ENCODE peak calls at places on chromosomes 7 and 10, in four cellular contexts. I is breast epithelium, H is adrenal gland, T is coronary artery. F is an unnamed sample.

GRCh38 chr10:126171555-126171954 is 216.7 kb downstream of the ADAM12 start:
- DNase-seq in I (no peak), H (no peak), T (no peak), F (no peak)

GRCh38 chr10:85604136-85604725 is 762.4 kb downstream of the GRID1 start:
- DNase-seq in I (no peak), H (no peak), T (peak), F (no peak)

GRCh38 chr7:122983261-122983660 is 12.2 kb downstream of the TAS2R16 start:
- DNase-seq in I (no peak), H (no peak), T (no peak), F (no peak)

GRCh38 chr10:93357680-93358079 is 124.5 kb downstream of the MYOF start:
- DNase-seq in I (no peak), H (no peak), T (no peak), F (no peak)

GRCh38 chr7:122885583-122886356 is 490 bp downstream of the CADPS2 start:
- DNase-seq in I (no peak), H (peak), T (peak), F (peak)

GRCh38 chr7:131604841-131605279 is 48.4 kb upstream of the PODXL start:
- DNase-seq in I (no peak), H (no peak), T (no peak), F (no peak)

GRCh38 chr10:104796817-104797216 is 155.7 kb downstream of the SORCS3 start:
- DNase-seq in I (no peak), H (no peak), T (no peak), F (no peak)

GRCh38 chr10:114142018-114142417 is 32.0 kb downstream of the CCDC186 start:
- DNase-seq in I (no peak), H (no peak), T (no peak), F (no peak)

GRCh38 chr7:30003098-30003497 is 13.5 kb upstream of the SCRN1 start:
- DNase-seq in I (no peak), H (no peak), T (no peak), F (no peak)

GRCh38 chr10:44863344-44864041 is 47.6 kb upstream of the TMEM72 start:
- DNase-seq in I (no peak), H (no peak), T (no peak), F (no peak)

GRCh38 chr7:156493942-156494341 is 146.6 kb upstream of the RNF32 start:
- DNase-seq in I (no peak), H (no peak), T (no peak), F (no peak)

GRCh38 chr10:109963439-109963838 is 40.1 kb upstream of the XPNPEP1 start:
- DNase-seq in I (no peak), H (no peak), T (no peak), F (no peak)

GRCh38 chr7:90596745-90597526 is 815 bp downstream of the CDK14 start:
- DNase-seq in I (no peak), H (no peak), T (no peak), F (no peak)

GRCh38 chr10:14219411-14219810 is 111.3 kb downstream of the FRMD4A start:
- DNase-seq in I (no peak), H (no peak), T (no peak), F (no peak)

GRCh38 chr7:17298840-17299476 is 506 bp downstream of the AHR start:
- DNase-seq in I (peak), H (peak), T (peak), F (peak)

GRCh38 chr10:51993475-51993874 is 294.1 kb upstream of the CSTF2T start:
- DNase-seq in I (no peak), H (no peak), T (no peak), F (no peak)

GRCh38 chr10:4686644-4686996 is 139.4 kb upstream of the AKR1E2 start:
- DNase-seq in I (no peak), H (no peak), T (no peak), F (no peak)

DNA sequence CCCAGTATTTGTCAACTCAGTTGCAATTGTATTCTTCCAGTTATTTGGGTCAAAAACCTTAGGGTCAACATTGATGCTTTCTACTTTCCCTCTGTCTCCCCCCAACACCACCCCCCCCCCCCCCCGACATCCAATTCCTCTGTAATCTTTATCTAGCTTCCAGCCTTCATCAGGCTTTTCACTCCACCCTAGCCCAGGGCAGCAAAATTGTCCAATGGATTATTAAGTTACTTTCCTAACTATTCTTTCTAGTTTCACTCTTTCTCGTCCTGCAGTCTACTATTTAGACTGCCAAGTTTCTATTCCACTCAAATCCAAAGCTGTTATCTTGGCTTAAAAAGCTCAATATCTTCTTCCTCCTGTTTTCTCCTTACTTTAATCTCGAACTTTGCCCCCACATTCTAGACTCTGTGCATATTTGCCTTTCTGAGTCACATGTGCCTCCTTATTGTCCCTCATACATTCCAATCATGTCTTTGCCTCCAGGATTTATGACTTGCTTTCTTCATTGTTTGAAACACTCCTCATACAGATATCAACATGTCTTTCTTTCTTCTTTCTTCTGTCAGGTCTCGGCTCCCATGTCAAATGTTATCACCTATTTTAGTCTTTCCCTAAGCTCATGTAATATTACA is 196.6 kb upstream of the TMEM196 start:
- DNase-seq in I (no peak), H (no peak), T (no peak), F (no peak)
- H3K4me3 ChIP-seq in I (no peak), H (no peak), T (no peak), F (no peak)

GRCh38 chr7:194996-195829 is 2.8 kb downstream of the FAM20C start:
- DNase-seq in I (no peak), H (no peak), T (no peak), F (no peak)
- H3K4me3 ChIP-seq in I (peak), H (no peak), T (peak), F (peak)

GRCh38 chr10:8300925-8301707 is 246.6 kb downstream of the GATA3 start:
- DNase-seq in I (no peak), H (no peak), T (no peak), F (no peak)
- H3K4me3 ChIP-seq in I (no peak), H (no peak), T (no peak), F (no peak)

GRCh38 chr7:77796109-77796508 is 2.1 kb downstream of the TMEM60 start:
- DNase-seq in I (no peak), H (no peak), T (no peak), F (no peak)
- H3K4me3 ChIP-seq in I (no peak), H (no peak), T (no peak), F (no peak)

GRCh38 chr7:32299133-32299702 is 191.0 kb downstream of the LSM5 start:
- DNase-seq in I (peak), H (peak), T (no peak), F (no peak)
- H3K4me3 ChIP-seq in I (peak), H (no peak), T (peak), F (peak)

DNA sequence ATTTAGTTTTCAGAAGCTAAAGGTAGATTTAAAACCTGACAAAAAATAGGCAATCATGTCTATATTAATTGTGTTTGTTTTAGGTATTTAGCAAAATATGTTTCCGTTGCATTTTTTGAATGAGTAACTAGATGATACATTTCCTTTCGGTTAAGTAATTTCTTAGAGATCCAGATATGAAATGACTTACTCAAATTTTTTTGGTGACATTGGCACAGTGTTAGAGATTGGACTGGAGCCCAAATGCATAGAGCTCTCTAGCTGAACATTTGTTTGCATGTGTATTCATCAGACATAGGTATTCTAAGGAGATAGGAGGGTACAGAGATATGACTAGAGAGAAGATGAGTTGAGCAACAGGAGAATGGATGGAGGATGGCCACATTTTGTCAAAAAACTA is 1.9 kb downstream of the BUB3 start:
- DNase-seq in I (no peak), H (no peak), T (no peak), F (no peak)
- H3K4me3 ChIP-seq in I (no peak), H (no peak), T (no peak), F (no peak)

GRCh38 chr7:44881610-44882009 is 3.7 kb downstream of the PURB start:
- DNase-seq in I (no peak), H (no peak), T (no peak), F (no peak)

GRCh38 chr7:44881066-44881600 is 4.2 kb downstream of the PURB start:
- DNase-seq in I (no peak), H (no peak), T (no peak), F (no peak)

GRCh38 chr7:44883961-44884360 is 1.4 kb downstream of the PURB start:
- DNase-seq in I (no peak), H (no peak), T (no peak), F (no peak)

GRCh38 chr7:44882899-44883298 is 2.4 kb downstream of the PURB start:
- DNase-seq in I (no peak), H (no peak), T (no peak), F (no peak)

GRCh38 chr7:44880317-44881018 is 4.9 kb downstream of the PURB start:
- DNase-seq in I (no peak), H (no peak), T (no peak), F (no peak)
- H3K4me3 ChIP-seq in I (peak), H (no peak), T (peak), F (peak)